ENCODE peak calls at places on chromosomes 11 and 22, in six cellular contexts. I is neuronal stem cell, Z is H1, N is H9, J is trophoblast cell, D is IMR-90. S is an unnamed sample.

GRCh38 chr22:50270302-50271010 is at the start of gene MAPK11:
- DNase-seq in D (peak), J (peak), I (peak), N (peak), Z (peak), S (peak)

GRCh38 chr22:36612458-36612857 is 83.5 kb upstream of the EIF3D start:
- DNase-seq in Z (no peak), J (no peak), I (no peak), N (no peak), D (peak), S (no peak)

GRCh38 chr11:59891781-59892181 is 13.2 kb downstream of the OOSP3 start:
- DNase-seq in N (peak), I (peak), Z (peak), D (no peak), J (no peak), S (peak)

GRCh38 chr22:42820075-42820763 is 36.9 kb downstream of the ARFGAP3 start:
- DNase-seq in I (no peak), D (peak), J (no peak), N (no peak), Z (no peak), S (peak)

GRCh38 chr11:416051-416756 is 1.4 kb upstream of the SIGIRR start:
- DNase-seq in I (no peak), Z (no peak), N (no peak), J (no peak), D (no peak), S (no peak)

GRCh38 chr11:86800076-86800955 is at the start of gene PRSS23:
- DNase-seq in N (peak), Z (peak), D (peak), I (peak), J (peak), S (peak)

GRCh38 chr22:30212363-30212995 is 34.1 kb downstream of the LIF start:
- DNase-seq in I (no peak), D (peak), Z (no peak), J (peak), N (no peak), S (peak)

GRCh38 chr22:17846326-17846992 is 72.2 kb upstream of the BID start:
- DNase-seq in I (no peak), N (no peak), D (no peak), Z (no peak), J (peak), S (no peak)

GRCh38 chr11:88814076-88814475 is 251.7 kb downstream of the GRM5 start:
- DNase-seq in Z (no peak), J (no peak), D (no peak), I (no peak), N (no peak), S (no peak)

GRCh38 chr11:17439316-17439782 is 37.3 kb downstream of the ABCC8 start:
- DNase-seq in Z (no peak), J (no peak), N (peak), I (no peak), D (no peak), S (no peak)

GRCh38 chr11:19431059-19431398 is 190.3 kb upstream of the E2F8 start:
- DNase-seq in I (no peak), N (no peak), J (no peak), Z (no peak), D (no peak), S (no peak)

DNA sequence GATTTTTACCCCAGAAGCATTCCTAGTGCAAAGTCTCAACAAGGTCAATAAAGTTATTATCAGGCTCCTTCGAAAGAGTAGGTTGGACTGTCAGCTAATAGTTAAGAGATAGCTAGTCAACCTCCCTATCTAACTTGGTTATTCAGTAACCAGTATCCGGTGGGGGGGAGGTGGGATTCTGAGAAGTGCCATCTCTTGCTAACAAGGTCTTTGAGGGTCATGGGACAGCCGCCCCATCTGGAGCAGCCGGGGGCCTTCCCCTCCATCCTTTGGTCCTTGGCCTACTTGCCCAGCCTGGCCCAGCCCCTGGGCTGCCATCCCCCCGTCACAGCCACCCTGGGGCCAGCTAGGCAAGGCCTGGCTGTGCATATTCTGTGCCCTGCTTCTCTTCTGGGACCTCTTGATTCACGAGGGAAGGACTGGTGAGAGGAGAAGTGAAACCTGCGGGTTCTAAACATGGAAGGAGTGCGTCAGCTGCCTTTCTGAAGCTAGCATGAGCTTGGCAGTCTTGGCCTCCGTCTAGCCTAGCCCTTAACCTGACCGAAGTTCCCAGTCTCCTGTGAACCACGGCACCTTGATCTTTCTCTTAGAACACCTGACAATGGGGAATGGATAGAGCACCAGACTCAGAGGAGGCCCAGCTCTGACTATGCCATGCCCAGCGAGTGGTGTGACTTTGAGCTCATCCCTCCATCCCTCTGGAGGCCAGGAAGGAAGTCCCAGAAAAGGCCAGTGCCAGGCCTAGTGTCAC is 9.3 kb downstream of the SLC37A2 start:
- DNase-seq in N (no peak), I (no peak), D (no peak), Z (no peak), J (peak), S (no peak)
- H3K14ac ChIP-seq in N (no peak), I (no peak), D (no peak), Z (no peak), J (no peak), S (no peak)

DNA sequence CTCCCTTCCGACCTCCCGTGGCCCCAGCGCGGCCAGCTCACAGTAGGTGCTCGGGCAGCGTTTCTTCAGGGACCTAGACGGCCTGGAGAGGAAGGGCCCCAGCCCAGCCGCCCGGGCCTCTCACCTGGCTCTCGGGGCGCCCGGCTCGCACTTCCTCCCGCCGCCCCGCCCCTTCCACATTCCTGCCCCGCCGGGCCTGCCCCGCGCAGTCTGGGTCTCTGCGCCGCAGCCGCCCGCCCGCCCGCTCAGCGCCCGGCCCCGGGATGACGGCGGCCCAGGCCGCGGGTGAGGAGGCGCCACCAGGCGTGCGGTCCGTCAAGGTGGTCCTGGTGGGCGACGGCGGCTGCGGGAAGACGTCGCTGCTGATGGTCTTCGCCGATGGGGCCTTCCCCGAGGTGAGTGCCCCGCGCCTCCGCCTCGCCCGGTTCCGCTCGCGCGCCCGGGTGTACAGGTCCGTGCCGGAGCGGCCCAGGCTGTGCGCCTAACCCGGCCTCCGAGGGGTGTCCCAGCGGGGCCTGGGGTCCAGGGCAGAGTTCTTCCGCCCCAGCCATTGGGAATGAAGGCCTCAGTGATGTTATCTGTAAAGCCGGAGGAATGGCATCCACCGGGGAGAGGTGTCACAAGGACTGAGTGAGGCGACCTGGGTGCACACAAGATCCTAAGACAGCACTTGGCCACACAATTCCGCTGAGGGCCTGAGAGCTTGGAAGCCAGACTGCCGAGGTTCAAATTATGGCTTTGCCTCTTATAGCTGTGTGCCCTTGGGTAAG is at the start of gene RHOD:
- DNase-seq in N (peak), I (peak), D (no peak), Z (peak), J (peak), S (no peak)
- H2AK5ac ChIP-seq in N (no peak), I (peak), D (peak), Z (peak), J (peak), S (peak)

GRCh38 chr11:134032031-134032430 is 36.8 kb upstream of the JAM3 start:
- DNase-seq in D (no peak), J (no peak), Z (no peak), I (no peak), N (no peak), S (no peak)
- H3K14ac ChIP-seq in D (no peak), J (no peak), Z (no peak), I (no peak), N (no peak), S (no peak)

GRCh38 chr11:117412653-117413275 is 85.1 kb downstream of the CEP164 start:
- DNase-seq in Z (no peak), J (no peak), D (no peak), N (no peak), I (no peak), S (no peak)

GRCh38 chr11:117410861-117411725 is 83.4 kb downstream of the CEP164 start:
- DNase-seq in J (no peak), I (no peak), Z (no peak), D (no peak), N (peak), S (no peak)

GRCh38 chr11:117413616-117414015 is 86.0 kb downstream of the CEP164 start:
- DNase-seq in I (no peak), D (no peak), N (no peak), Z (no peak), J (no peak), S (no peak)

GRCh38 chr11:117411736-117412135 is 84.1 kb downstream of the CEP164 start:
- DNase-seq in I (no peak), D (no peak), N (no peak), Z (no peak), J (no peak), S (no peak)

DNA sequence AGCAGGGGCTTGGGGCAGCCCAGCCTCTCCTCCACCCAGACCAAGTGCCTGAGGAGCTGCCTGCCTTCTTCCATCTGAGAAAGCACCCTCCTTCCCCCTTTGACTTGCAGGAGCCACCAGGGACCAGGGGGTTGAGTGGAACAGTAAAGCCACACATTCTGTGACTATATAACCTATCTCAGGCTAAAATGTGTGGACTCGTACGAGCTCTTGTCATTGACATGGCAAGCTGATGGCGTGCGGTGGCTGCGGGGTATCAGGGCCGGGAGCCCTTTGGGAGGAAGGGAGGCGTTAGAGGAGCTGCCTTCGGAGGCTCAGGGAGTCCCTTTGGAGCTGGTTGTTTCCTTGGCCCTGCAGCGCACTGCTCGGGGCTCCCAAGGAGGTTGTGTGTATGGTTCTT is 84.5 kb downstream of the CEP164 start:
- DNase-seq in J (no peak), I (no peak), D (no peak), N (no peak), Z (no peak), S (no peak)
- H2AK5ac ChIP-seq in J (no peak), I (no peak), D (no peak), N (no peak), Z (no peak), S (no peak)

DNA sequence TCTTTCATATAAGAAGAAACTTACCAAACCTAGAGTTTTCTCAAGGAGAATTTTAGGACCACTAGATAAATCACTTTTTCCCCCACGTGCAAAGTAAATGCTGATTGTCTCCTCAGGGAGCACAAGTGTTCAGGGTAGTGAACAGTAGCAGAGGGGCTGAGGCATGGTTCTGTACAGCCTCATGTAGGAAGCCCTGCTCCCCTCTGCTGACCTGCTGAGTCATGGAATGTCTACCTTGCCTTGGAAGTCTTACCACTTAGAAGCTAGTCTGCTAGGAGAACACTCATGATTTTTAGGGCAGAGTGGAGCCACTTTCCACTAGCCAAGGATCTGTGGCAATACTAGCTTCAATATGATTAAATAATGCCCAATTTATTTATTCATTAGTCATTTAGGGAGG is 2120.6 kb upstream of the RAG2 start:
- DNase-seq in N (no peak), D (no peak), J (no peak), Z (no peak), I (no peak), S (no peak)
- H3K14ac ChIP-seq in N (no peak), D (no peak), J (no peak), Z (no peak), I (no peak), S (no peak)

GRCh38 chr11:133115099-133115498 is 417.2 kb downstream of the OPCML start:
- DNase-seq in I (no peak), J (no peak), N (no peak), D (no peak), Z (no peak), S (no peak)
- H2AK5ac ChIP-seq in I (no peak), J (no peak), N (no peak), D (no peak), Z (no peak), S (no peak)

S was measured in mesenchymal stem cell.